ENCODE peak calls at places on chromosomes 16 and 17, in nine cellular contexts. One of them, this sample, is unnamed.

GRCh38 chr17:50484341-50485155 is 5.9 kb downstream of the RSAD1 start:
- DNase-seq in activated CD4-positive, alpha-beta T cell treated with anti-CD3 and anti-CD28 coated beads for 1 hour: no peak
- DNase-seq in nephron progenitor cell: no peak
- DNase-seq in M059J: no peak
- DNase-seq in EL: no peak
- DNase-seq in stimulated activated CD4-positive, alpha-beta T cell treated with anti-CD3 and anti-CD28 coated beads, Interleukin-2, amount 100 ng/mL, for 48 hours: no peak
- DNase-seq in head of caudate nucleus: no peak
- DNase-seq in NCI-H1436: no peak
- DNase-seq in Calu3: no peak
- DNase-seq in this sample: no peak

GRCh38 chr17:31877911-31878702 is 19.1 kb upstream of the COPRS start:
- DNase-seq in activated CD4-positive, alpha-beta T cell treated with anti-CD3 and anti-CD28 coated beads for 1 hour: no peak
- DNase-seq in nephron progenitor cell: no peak
- DNase-seq in M059J: peak
- DNase-seq in EL: no peak
- DNase-seq in stimulated activated CD4-positive, alpha-beta T cell treated with anti-CD3 and anti-CD28 coated beads, Interleukin-2, amount 100 ng/mL, for 48 hours: peak
- DNase-seq in head of caudate nucleus: no peak
- DNase-seq in NCI-H1436: no peak
- DNase-seq in Calu3: no peak
- DNase-seq in this sample: no peak

GRCh38 chr16:66617728-66618127 is 13.2 kb downstream of the CMTM3 start:
- DNase-seq in activated CD4-positive, alpha-beta T cell treated with anti-CD3 and anti-CD28 coated beads for 1 hour: no peak
- DNase-seq in nephron progenitor cell: no peak
- DNase-seq in M059J: no peak
- DNase-seq in EL: no peak
- DNase-seq in stimulated activated CD4-positive, alpha-beta T cell treated with anti-CD3 and anti-CD28 coated beads, Interleukin-2, amount 100 ng/mL, for 48 hours: no peak
- DNase-seq in head of caudate nucleus: no peak
- DNase-seq in NCI-H1436: no peak
- DNase-seq in Calu3: no peak
- DNase-seq in this sample: no peak

GRCh38 chr17:64498308-64499203 is 1.7 kb upstream of the POLG2 start:
- DNase-seq in activated CD4-positive, alpha-beta T cell treated with anti-CD3 and anti-CD28 coated beads for 1 hour: no peak
- DNase-seq in nephron progenitor cell: no peak
- DNase-seq in M059J: peak
- DNase-seq in EL: peak
- DNase-seq in stimulated activated CD4-positive, alpha-beta T cell treated with anti-CD3 and anti-CD28 coated beads, Interleukin-2, amount 100 ng/mL, for 48 hours: no peak
- DNase-seq in head of caudate nucleus: no peak
- DNase-seq in NCI-H1436: no peak
- DNase-seq in Calu3: no peak
- DNase-seq in this sample: no peak

GRCh38 chr17:48484850-48485249 is 46.0 kb downstream of the HOXB1 start:
- DNase-seq in activated CD4-positive, alpha-beta T cell treated with anti-CD3 and anti-CD28 coated beads for 1 hour: no peak
- DNase-seq in nephron progenitor cell: no peak
- DNase-seq in M059J: peak
- DNase-seq in EL: peak
- DNase-seq in stimulated activated CD4-positive, alpha-beta T cell treated with anti-CD3 and anti-CD28 coated beads, Interleukin-2, amount 100 ng/mL, for 48 hours: no peak
- DNase-seq in head of caudate nucleus: no peak
- DNase-seq in NCI-H1436: no peak
- DNase-seq in Calu3: no peak
- DNase-seq in this sample: peak

GRCh38 chr16:75621170-75621477 is 2.0 kb downstream of the ADAT1 start:
- DNase-seq in activated CD4-positive, alpha-beta T cell treated with anti-CD3 and anti-CD28 coated beads for 1 hour: no peak
- DNase-seq in nephron progenitor cell: no peak
- DNase-seq in M059J: peak
- DNase-seq in EL: peak
- DNase-seq in stimulated activated CD4-positive, alpha-beta T cell treated with anti-CD3 and anti-CD28 coated beads, Interleukin-2, amount 100 ng/mL, for 48 hours: no peak
- DNase-seq in head of caudate nucleus: no peak
- DNase-seq in NCI-H1436: peak
- DNase-seq in Calu3: no peak
- DNase-seq in this sample: no peak

GRCh38 chr16:51150894-51151320 is at the start of gene SALL1:
- DNase-seq in activated CD4-positive, alpha-beta T cell treated with anti-CD3 and anti-CD28 coated beads for 1 hour: no peak
- DNase-seq in nephron progenitor cell: peak
- DNase-seq in M059J: no peak
- DNase-seq in EL: peak
- DNase-seq in stimulated activated CD4-positive, alpha-beta T cell treated with anti-CD3 and anti-CD28 coated beads, Interleukin-2, amount 100 ng/mL, for 48 hours: no peak
- DNase-seq in head of caudate nucleus: peak
- DNase-seq in NCI-H1436: no peak
- DNase-seq in Calu3: no peak
- DNase-seq in this sample: no peak

GRCh38 chr17:48505788-48506187 is 25.0 kb downstream of the HOXB1 start:
- DNase-seq in activated CD4-positive, alpha-beta T cell treated with anti-CD3 and anti-CD28 coated beads for 1 hour: peak
- DNase-seq in nephron progenitor cell: no peak
- DNase-seq in M059J: peak
- DNase-seq in EL: peak
- DNase-seq in stimulated activated CD4-positive, alpha-beta T cell treated with anti-CD3 and anti-CD28 coated beads, Interleukin-2, amount 100 ng/mL, for 48 hours: no peak
- DNase-seq in head of caudate nucleus: no peak
- DNase-seq in NCI-H1436: peak
- DNase-seq in Calu3: peak
- DNase-seq in this sample: peak

GRCh38 chr17:17551361-17551760 is 40.1 kb downstream of the PEMT start:
- DNase-seq in activated CD4-positive, alpha-beta T cell treated with anti-CD3 and anti-CD28 coated beads for 1 hour: no peak
- DNase-seq in nephron progenitor cell: peak
- DNase-seq in M059J: no peak
- DNase-seq in EL: no peak
- DNase-seq in stimulated activated CD4-positive, alpha-beta T cell treated with anti-CD3 and anti-CD28 coated beads, Interleukin-2, amount 100 ng/mL, for 48 hours: no peak
- DNase-seq in head of caudate nucleus: no peak
- DNase-seq in NCI-H1436: no peak
- DNase-seq in Calu3: no peak
- DNase-seq in this sample: no peak

GRCh38 chr16:85839681-85840240 is 40.3 kb downstream of the COX4I1 start:
- DNase-seq in activated CD4-positive, alpha-beta T cell treated with anti-CD3 and anti-CD28 coated beads for 1 hour: no peak
- DNase-seq in nephron progenitor cell: no peak
- DNase-seq in M059J: no peak
- DNase-seq in EL: no peak
- DNase-seq in stimulated activated CD4-positive, alpha-beta T cell treated with anti-CD3 and anti-CD28 coated beads, Interleukin-2, amount 100 ng/mL, for 48 hours: no peak
- DNase-seq in head of caudate nucleus: no peak
- DNase-seq in NCI-H1436: no peak
- DNase-seq in Calu3: no peak
- DNase-seq in this sample: no peak

GRCh38 chr17:67867591-67867990 is 42.3 kb downstream of the BPTF start:
- DNase-seq in activated CD4-positive, alpha-beta T cell treated with anti-CD3 and anti-CD28 coated beads for 1 hour: no peak
- DNase-seq in nephron progenitor cell: no peak
- DNase-seq in M059J: no peak
- DNase-seq in EL: no peak
- DNase-seq in stimulated activated CD4-positive, alpha-beta T cell treated with anti-CD3 and anti-CD28 coated beads, Interleukin-2, amount 100 ng/mL, for 48 hours: no peak
- DNase-seq in head of caudate nucleus: no peak
- DNase-seq in NCI-H1436: no peak
- DNase-seq in Calu3: no peak
- DNase-seq in this sample: no peak

GRCh38 chr17:20981046-20981920 is 61.5 kb downstream of the USP22 start:
- DNase-seq in activated CD4-positive, alpha-beta T cell treated with anti-CD3 and anti-CD28 coated beads for 1 hour: no peak
- DNase-seq in nephron progenitor cell: no peak
- DNase-seq in M059J: no peak
- DNase-seq in EL: no peak
- DNase-seq in stimulated activated CD4-positive, alpha-beta T cell treated with anti-CD3 and anti-CD28 coated beads, Interleukin-2, amount 100 ng/mL, for 48 hours: no peak
- DNase-seq in head of caudate nucleus: no peak
- DNase-seq in NCI-H1436: no peak
- DNase-seq in Calu3: no peak
- DNase-seq in this sample: no peak

GRCh38 chr17:75241143-75241430 is 20.3 kb downstream of the GGA3 start:
- DNase-seq in activated CD4-positive, alpha-beta T cell treated with anti-CD3 and anti-CD28 coated beads for 1 hour: no peak
- DNase-seq in nephron progenitor cell: no peak
- DNase-seq in M059J: no peak
- DNase-seq in EL: no peak
- DNase-seq in stimulated activated CD4-positive, alpha-beta T cell treated with anti-CD3 and anti-CD28 coated beads, Interleukin-2, amount 100 ng/mL, for 48 hours: no peak
- DNase-seq in head of caudate nucleus: no peak
- DNase-seq in NCI-H1436: no peak
- DNase-seq in Calu3: no peak
- DNase-seq in this sample: no peak

GRCh38 chr17:79594271-79594670 is 16.6 kb downstream of the RBFOX3 start:
- DNase-seq in activated CD4-positive, alpha-beta T cell treated with anti-CD3 and anti-CD28 coated beads for 1 hour: no peak
- DNase-seq in nephron progenitor cell: no peak
- DNase-seq in M059J: no peak
- DNase-seq in EL: no peak
- DNase-seq in stimulated activated CD4-positive, alpha-beta T cell treated with anti-CD3 and anti-CD28 coated beads, Interleukin-2, amount 100 ng/mL, for 48 hours: no peak
- DNase-seq in head of caudate nucleus: no peak
- DNase-seq in NCI-H1436: no peak
- DNase-seq in Calu3: no peak
- DNase-seq in this sample: no peak

GRCh38 chr17:34199932-34200534 is 55.1 kb upstream of the CCL2 start:
- DNase-seq in activated CD4-positive, alpha-beta T cell treated with anti-CD3 and anti-CD28 coated beads for 1 hour: peak
- DNase-seq in nephron progenitor cell: peak
- DNase-seq in M059J: peak
- DNase-seq in EL: peak
- DNase-seq in stimulated activated CD4-positive, alpha-beta T cell treated with anti-CD3 and anti-CD28 coated beads, Interleukin-2, amount 100 ng/mL, for 48 hours: peak
- DNase-seq in head of caudate nucleus: peak
- DNase-seq in NCI-H1436: peak
- DNase-seq in Calu3: peak
- DNase-seq in this sample: peak

GRCh38 chr16:30941600-30942420 is 7.1 kb upstream of the ORAI3 start:
- DNase-seq in activated CD4-positive, alpha-beta T cell treated with anti-CD3 and anti-CD28 coated beads for 1 hour: no peak
- DNase-seq in nephron progenitor cell: peak
- DNase-seq in M059J: peak
- DNase-seq in EL: peak
- DNase-seq in stimulated activated CD4-positive, alpha-beta T cell treated with anti-CD3 and anti-CD28 coated beads, Interleukin-2, amount 100 ng/mL, for 48 hours: peak
- DNase-seq in head of caudate nucleus: peak
- DNase-seq in NCI-H1436: peak
- DNase-seq in Calu3: peak
- DNase-seq in this sample: peak

GRCh38 chr17:49146620-49147306 is 14.2 kb downstream of the B4GALNT2 start:
- DNase-seq in activated CD4-positive, alpha-beta T cell treated with anti-CD3 and anti-CD28 coated beads for 1 hour: no peak
- DNase-seq in nephron progenitor cell: no peak
- DNase-seq in M059J: peak
- DNase-seq in EL: peak
- DNase-seq in stimulated activated CD4-positive, alpha-beta T cell treated with anti-CD3 and anti-CD28 coated beads, Interleukin-2, amount 100 ng/mL, for 48 hours: no peak
- DNase-seq in head of caudate nucleus: no peak
- DNase-seq in NCI-H1436: no peak
- DNase-seq in Calu3: peak
- DNase-seq in this sample: no peak

This sample was measured in Kasumi-1.